ENCODE peak calls at places on chromosomes 12 and 14, in four cellular contexts. One of them, this sample, is unnamed.
A peak's percentile ranks its signal among the peaks of the same experiment; 100 is the strongest.

GRCh38 chr12:119204137-119204536 is 25.4 kb downstream of the HSPB8 start:
- DNase-seq in HepG2: no peak
- DNase-seq in K562: no peak
- DNase-seq in GM12891: no peak
- DNase-seq in this sample: no peak

GRCh38 chr14:64200170-64200569 is 94.0 kb downstream of the ESR2 start:
- DNase-seq in K562: no peak
- DNase-seq in HepG2: no peak
- DNase-seq in GM12891: no peak
- DNase-seq in this sample: no peak

GRCh38 chr12:119783787-119784186 is 93.3 kb downstream of the CIT start:
- DNase-seq in HepG2: no peak
- DNase-seq in K562: no peak
- DNase-seq in GM12891: no peak
- DNase-seq in this sample: no peak

GRCh38 chr12:3752096-3752709 is 706 bp downstream of the CRACR2A start:
- DNase-seq in GM12891: peak; percentile 72
- DNase-seq in HepG2: peak; percentile 13
- DNase-seq in K562: peak; percentile 64
- DNase-seq in this sample: peak; percentile 71

GRCh38 chr12:22625671-22626251 is 790 bp downstream of the ETNK1 start:
- DNase-seq in HepG2: peak; percentile 40
- DNase-seq in GM12891: peak; percentile 8
- DNase-seq in K562: peak; percentile 63
- DNase-seq in this sample: peak; percentile 7

GRCh38 chr12:110776410-110776809 is 33.7 kb upstream of the PPP1CC start:
- DNase-seq in GM12891: peak; percentile 34
- DNase-seq in K562: no peak
- DNase-seq in HepG2: no peak
- DNase-seq in this sample: peak; percentile 50

GRCh38 chr12:121121805-121122204 is 10.9 kb upstream of the P2RX7 start:
- DNase-seq in GM12891: no peak
- DNase-seq in HepG2: no peak
- DNase-seq in K562: no peak
- DNase-seq in this sample: no peak

GRCh38 chr12:63292476-63293228 is 141.7 kb upstream of the AVPR1A start:
- DNase-seq in K562: no peak
- DNase-seq in GM12891: no peak
- DNase-seq in HepG2: no peak
- DNase-seq in this sample: no peak

GRCh38 chr14:73295198-73295796 is 58.0 kb downstream of the PAPLN start:
- DNase-seq in GM12891: no peak
- DNase-seq in HepG2: peak; percentile 27
- DNase-seq in K562: peak; percentile 32
- DNase-seq in this sample: no peak

GRCh38 chr12:18294889-18295288 is 33.6 kb downstream of the PIK3C2G start:
- DNase-seq in K562: no peak
- DNase-seq in GM12891: no peak
- DNase-seq in HepG2: no peak
- DNase-seq in this sample: no peak

GRCh38 chr12:97639702-97640101 is 177.1 kb downstream of the RMST start:
- DNase-seq in GM12891: no peak
- DNase-seq in K562: no peak
- DNase-seq in HepG2: peak; percentile 7
- DNase-seq in this sample: no peak

GRCh38 chr12:15074351-15074750 is 101.5 kb downstream of the PDE6H start:
- DNase-seq in GM12891: no peak
- DNase-seq in K562: no peak
- DNase-seq in HepG2: no peak
- DNase-seq in this sample: no peak

GRCh38 chr14:103348154-103348553 is 14.1 kb downstream of the EIF5 start:
- DNase-seq in GM12891: no peak
- DNase-seq in HepG2: no peak
- DNase-seq in K562: no peak
- DNase-seq in this sample: no peak

GRCh38 chr14:31090872-31091764 is 64.9 kb upstream of the STRN3 start:
- DNase-seq in K562: no peak
- DNase-seq in HepG2: peak; percentile 97
- DNase-seq in GM12891: no peak
- DNase-seq in this sample: no peak

GRCh38 chr12:53221203-53222076 is 10.6 kb downstream of the RARG start:
- DNase-seq in HepG2: peak; percentile 77
- DNase-seq in K562: peak; percentile 75
- DNase-seq in GM12891: peak; percentile 57
- DNase-seq in this sample: peak; percentile 69

GRCh38 chr12:67774983-67775587 is 126.5 kb downstream of the DYRK2 start:
- DNase-seq in GM12891: no peak
- DNase-seq in HepG2: no peak
- DNase-seq in K562: no peak
- DNase-seq in this sample: no peak

GRCh38 chr14:65290830-65291229 is 121.7 kb upstream of the FUT8 start:
- DNase-seq in GM12891: no peak
- DNase-seq in K562: no peak
- DNase-seq in HepG2: peak; percentile 68
- DNase-seq in this sample: no peak

GRCh38 chr14:79584679-79585078 is 626.6 kb downstream of the DIO2 start:
- DNase-seq in K562: no peak
- DNase-seq in HepG2: no peak
- DNase-seq in GM12891: no peak
- DNase-seq in this sample: no peak

DNA sequence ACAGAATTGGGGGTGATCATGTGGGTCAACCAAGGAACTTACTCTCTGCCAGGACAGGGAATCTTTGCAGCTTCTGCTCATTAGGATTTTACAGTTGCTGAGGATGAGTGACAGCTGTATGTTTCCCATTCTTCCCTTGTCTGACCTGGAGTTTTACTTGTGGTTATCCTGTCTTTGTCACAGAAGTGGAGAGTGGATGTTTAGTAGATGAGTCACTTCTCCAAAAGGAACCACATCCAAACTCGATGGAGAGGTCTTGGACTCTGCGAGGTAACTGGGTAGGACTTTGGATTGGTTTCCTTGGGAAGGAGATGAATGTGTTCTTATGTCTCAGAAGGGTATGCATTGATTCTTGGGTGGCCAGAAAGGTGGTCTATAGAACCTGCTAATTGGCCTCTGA is 53.8 kb upstream of the USP44 start:
- DNase-seq in HepG2: no peak
- DNase-seq in K562: no peak
- DNase-seq in GM12891: no peak
- DNase-seq in this sample: no peak
- TF ChIP-seq TAF1 in HepG2: no peak
- TF ChIP-seq TAF1 in K562: no peak
- TF ChIP-seq TAF1 in GM12891: no peak
- TF ChIP-seq TAF1 in this sample: no peak

GRCh38 chr12:122423258-122424165 is 1.0 kb upstream of the CLIP1 start:
- DNase-seq in HepG2: peak; percentile 64
- DNase-seq in GM12891: no peak
- DNase-seq in K562: peak; percentile 60
- DNase-seq in this sample: no peak

GRCh38 chr12:122421815-122422737 is at the start of gene CLIP1:
- DNase-seq in HepG2: peak; percentile 27
- DNase-seq in GM12891: peak; percentile 59
- DNase-seq in K562: peak; percentile 74
- DNase-seq in this sample: peak; percentile 46

GRCh38 chr12:122422769-122423257 is 344 bp upstream of the CLIP1 start:
- DNase-seq in HepG2: peak; percentile 49
- DNase-seq in K562: peak; percentile 73
- DNase-seq in GM12891: no peak
- DNase-seq in this sample: no peak

GRCh38 chr12:122420471-122421262 is 1.8 kb downstream of the CLIP1 start:
- DNase-seq in GM12891: no peak
- DNase-seq in HepG2: no peak
- DNase-seq in K562: no peak
- DNase-seq in this sample: no peak

GRCh38 chr12:122421263-122421814 is 1.1 kb downstream of the CLIP1 start:
- DNase-seq in HepG2: peak; percentile 82
- DNase-seq in K562: peak; percentile 53
- DNase-seq in GM12891: no peak
- DNase-seq in this sample: no peak
- TF ChIP-seq POLR2A in HepG2: no peak
- TF ChIP-seq POLR2A in K562: no peak
- TF ChIP-seq POLR2A in GM12891: no peak
- TF ChIP-seq POLR2A in this sample: no peak

DNA sequence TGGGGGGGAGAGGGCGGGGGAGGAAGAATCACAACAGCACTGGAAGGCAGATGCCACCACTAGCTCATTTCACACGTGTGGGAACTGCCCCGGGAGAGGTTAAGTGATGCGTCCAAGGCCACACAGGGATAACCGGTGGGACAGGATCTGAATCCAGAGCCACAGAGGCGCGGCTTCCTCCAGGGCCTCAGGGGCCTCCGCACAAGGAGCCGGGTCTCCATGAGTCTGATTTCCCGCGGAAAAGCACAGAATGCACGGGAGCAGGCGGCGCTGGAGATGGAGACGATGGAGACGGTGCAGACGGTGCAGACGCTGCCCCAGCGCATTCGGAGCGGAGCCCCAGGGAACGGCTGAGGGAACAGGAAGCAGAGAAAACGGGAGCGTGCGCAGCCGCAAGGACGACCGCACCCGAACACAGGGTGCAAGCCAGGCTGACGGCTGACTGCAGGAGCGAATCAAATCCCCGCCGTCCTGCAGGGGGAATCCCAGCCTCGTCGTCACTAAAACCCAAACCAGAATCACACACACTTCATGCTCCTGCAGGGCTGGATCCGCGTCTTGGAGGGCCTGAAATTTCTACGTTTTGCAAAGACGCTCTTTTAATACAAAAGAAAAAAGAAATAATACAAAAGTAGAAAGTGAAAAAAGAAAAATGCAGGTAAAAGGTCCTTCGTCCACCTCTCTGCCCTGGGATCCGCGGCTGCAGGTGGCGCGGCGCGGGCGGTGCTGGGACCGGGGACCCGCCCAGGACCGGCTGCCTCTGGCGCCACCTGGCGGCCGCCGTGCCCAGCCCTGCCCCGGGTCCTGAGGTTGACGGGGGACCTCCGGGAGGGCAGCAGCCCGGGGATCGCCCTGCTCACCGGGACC is 20.4 kb downstream of the STX2 start:
- DNase-seq in GM12891: peak; percentile 94
- DNase-seq in K562: no peak
- DNase-seq in HepG2: no peak
- DNase-seq in this sample: peak; percentile 94
- TF ChIP-seq TAF1 in GM12891: no peak
- TF ChIP-seq TAF1 in K562: no peak
- TF ChIP-seq TAF1 in HepG2: no peak
- TF ChIP-seq TAF1 in this sample: no peak

DNA sequence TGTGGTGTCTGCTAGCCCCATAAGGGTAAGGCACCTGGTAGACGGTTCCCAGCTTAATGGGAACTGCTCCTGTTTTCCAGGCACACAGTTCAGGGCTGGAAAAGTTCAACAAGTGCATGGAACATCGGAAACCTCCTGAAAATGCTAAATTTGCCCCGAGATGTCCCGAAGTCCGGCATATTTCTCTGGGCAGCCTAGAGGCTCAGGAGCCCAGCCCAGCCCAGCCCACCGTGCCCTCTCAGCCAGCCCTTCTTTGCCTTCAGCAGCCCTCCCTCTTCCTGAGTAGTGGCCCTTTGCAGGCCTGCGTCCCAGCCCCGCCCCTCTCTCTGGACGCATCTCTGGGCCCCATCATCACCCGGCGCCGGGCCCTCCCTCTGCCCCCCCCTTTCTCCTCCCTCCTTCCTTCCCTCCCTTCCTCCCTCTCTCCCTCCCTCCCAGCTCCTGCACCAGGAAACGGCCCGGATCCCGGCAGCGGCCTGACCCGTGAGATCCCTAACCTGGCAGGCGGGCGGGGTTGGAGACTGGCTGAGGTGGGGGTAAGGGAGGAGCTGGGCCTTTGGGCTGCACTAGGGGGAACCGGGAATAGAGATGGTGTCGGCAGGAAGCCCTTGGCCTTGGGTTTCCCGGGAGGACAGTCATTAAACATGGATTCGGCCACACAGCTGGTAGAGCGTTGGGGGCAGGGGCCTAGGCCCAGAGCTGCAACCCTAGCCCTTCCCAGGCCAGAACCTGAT is at the start of gene BCL2L2:
- DNase-seq in HepG2: peak; percentile 98
- DNase-seq in GM12891: peak; percentile 69
- DNase-seq in K562: peak; percentile 95
- DNase-seq in this sample: peak; percentile 63
- TF ChIP-seq POLR2A in HepG2: no peak
- TF ChIP-seq POLR2A in GM12891: peak; percentile 73
- TF ChIP-seq POLR2A in K562: peak; percentile 84
- TF ChIP-seq POLR2A in this sample: peak; percentile 72

GRCh38 chr14:94373708-94374107 is 14.7 kb downstream of the SERPINA1 start:
- DNase-seq in HepG2: no peak
- DNase-seq in K562: no peak
- DNase-seq in GM12891: no peak
- DNase-seq in this sample: no peak
- TF ChIP-seq TAF1 in HepG2: no peak
- TF ChIP-seq TAF1 in K562: no peak
- TF ChIP-seq TAF1 in GM12891: no peak
- TF ChIP-seq TAF1 in this sample: no peak

This sample was measured in GM12892.